ENCODE peak calls at places on chromosome 15, in four cellular contexts. One of them, this sample, is unnamed.

GRCh38 chr15:95085056-95085455 is 853.7 kb downstream of the MCTP2 start:
- DNase-seq in left ventricle myocardium inferior: no peak
- DNase-seq in hepatocyte: peak; percentile 28
- DNase-seq in GM06990: no peak
- DNase-seq in this sample: no peak

GRCh38 chr15:78987891-78988360 is 43.1 kb upstream of the CTSH start:
- DNase-seq in left ventricle myocardium inferior: no peak
- DNase-seq in hepatocyte: no peak
- DNase-seq in GM06990: no peak
- DNase-seq in this sample: no peak

GRCh38 chr15:57272770-57273357 is 103.4 kb upstream of the CGNL1 start:
- DNase-seq in hepatocyte: no peak
- DNase-seq in left ventricle myocardium inferior: no peak
- DNase-seq in GM06990: no peak
- DNase-seq in this sample: no peak

GRCh38 chr15:45021331-45021730 is 1.7 kb upstream of the SORD start:
- DNase-seq in hepatocyte: no peak
- DNase-seq in left ventricle myocardium inferior: no peak
- DNase-seq in GM06990: no peak
- DNase-seq in this sample: no peak

GRCh38 chr15:22780267-22780666 is 6.2 kb upstream of the NIPA1 start:
- DNase-seq in left ventricle myocardium inferior: no peak
- DNase-seq in hepatocyte: no peak
- DNase-seq in GM06990: peak; percentile 75
- DNase-seq in this sample: no peak

GRCh38 chr15:55003900-55004879 is 192.6 kb downstream of the RSL24D1 start:
- DNase-seq in left ventricle myocardium inferior: no peak
- DNase-seq in GM06990: no peak
- DNase-seq in hepatocyte: no peak
- DNase-seq in this sample: no peak

GRCh38 chr15:77869021-77869895 is 208.3 kb downstream of the TBC1D2B start:
- DNase-seq in left ventricle myocardium inferior: peak; percentile 3
- DNase-seq in hepatocyte: no peak
- DNase-seq in GM06990: no peak
- DNase-seq in this sample: no peak

GRCh38 chr15:83475551-83475950 is 28.4 kb downstream of the SH3GL3 start:
- DNase-seq in GM06990: no peak
- DNase-seq in left ventricle myocardium inferior: no peak
- DNase-seq in hepatocyte: no peak
- DNase-seq in this sample: no peak

GRCh38 chr15:69482686-69483256 is 30.2 kb downstream of the RPLP1 start:
- DNase-seq in GM06990: no peak
- DNase-seq in hepatocyte: no peak
- DNase-seq in left ventricle myocardium inferior: no peak
- DNase-seq in this sample: no peak

GRCh38 chr15:69299451-69300128 is 878 bp downstream of the PAQR5 start:
- DNase-seq in hepatocyte: no peak
- DNase-seq in left ventricle myocardium inferior: no peak
- DNase-seq in GM06990: no peak
- DNase-seq in this sample: no peak

GRCh38 chr15:48010321-48010720 is 110.5 kb upstream of the SLC24A5 start:
- DNase-seq in left ventricle myocardium inferior: no peak
- DNase-seq in hepatocyte: no peak
- DNase-seq in GM06990: no peak
- DNase-seq in this sample: no peak

GRCh38 chr15:92224843-92225242 is 168.8 kb upstream of the ST8SIA2 start:
- DNase-seq in hepatocyte: no peak
- DNase-seq in left ventricle myocardium inferior: no peak
- DNase-seq in GM06990: no peak
- DNase-seq in this sample: no peak

GRCh38 chr15:51004103-51004536 is 90.6 kb downstream of the TNFAIP8L3 start:
- DNase-seq in hepatocyte: peak; percentile 36
- DNase-seq in GM06990: no peak
- DNase-seq in left ventricle myocardium inferior: no peak
- DNase-seq in this sample: no peak

GRCh38 chr15:40252438-40253178 is 13.7 kb downstream of the PAK6 start:
- DNase-seq in left ventricle myocardium inferior: peak; percentile 40
- DNase-seq in hepatocyte: peak; percentile 58
- DNase-seq in GM06990: peak; percentile 53
- DNase-seq in this sample: no peak

GRCh38 chr15:60568883-60569495 is 90.0 kb upstream of the ICE2 start:
- DNase-seq in left ventricle myocardium inferior: no peak
- DNase-seq in hepatocyte: no peak
- DNase-seq in GM06990: no peak
- DNase-seq in this sample: no peak

GRCh38 chr15:76979331-76979925 is 15.5 kb upstream of the PSTPIP1 start:
- DNase-seq in GM06990: no peak
- DNase-seq in hepatocyte: no peak
- DNase-seq in left ventricle myocardium inferior: no peak
- DNase-seq in this sample: no peak

GRCh38 chr15:95559875-95560394 is 770.6 kb upstream of the NR2F2 start:
- DNase-seq in left ventricle myocardium inferior: no peak
- DNase-seq in GM06990: no peak
- DNase-seq in hepatocyte: peak; percentile 79
- DNase-seq in this sample: no peak

GRCh38 chr15:84881520-84881830 is 3.0 kb upstream of the SLC28A1 start:
- DNase-seq in left ventricle myocardium inferior: no peak
- DNase-seq in hepatocyte: no peak
- DNase-seq in GM06990: no peak
- DNase-seq in this sample: no peak

GRCh38 chr15:56074866-56075265 is 81.5 kb upstream of the NEDD4 start:
- DNase-seq in left ventricle myocardium inferior: no peak
- DNase-seq in GM06990: no peak
- DNase-seq in hepatocyte: no peak
- DNase-seq in this sample: no peak

GRCh38 chr15:98231696-98232440 is 271.4 kb downstream of the ARRDC4 start:
- DNase-seq in left ventricle myocardium inferior: no peak
- DNase-seq in hepatocyte: no peak
- DNase-seq in GM06990: no peak
- DNase-seq in this sample: no peak

GRCh38 chr15:83565133-83565532 is 88.8 kb upstream of the ADAMTSL3 start:
- DNase-seq in GM06990: no peak
- DNase-seq in left ventricle myocardium inferior: no peak
- DNase-seq in hepatocyte: no peak
- DNase-seq in this sample: no peak

GRCh38 chr15:76149291-76149910 is 89.6 kb downstream of the TMEM266 start:
- DNase-seq in GM06990: no peak
- DNase-seq in hepatocyte: no peak
- DNase-seq in left ventricle myocardium inferior: no peak
- DNase-seq in this sample: no peak

GRCh38 chr15:101391431-101391830 is 96.4 kb upstream of the SNRPA1 start:
- DNase-seq in GM06990: no peak
- DNase-seq in left ventricle myocardium inferior: no peak
- DNase-seq in hepatocyte: no peak
- DNase-seq in this sample: no peak

GRCh38 chr15:41544650-41545015 is 576 bp upstream of the RPAP1 start:
- DNase-seq in hepatocyte: no peak
- DNase-seq in left ventricle myocardium inferior: peak; percentile 33
- DNase-seq in GM06990: no peak
- DNase-seq in this sample: no peak

GRCh38 chr15:41955100-41955499 is 17.3 kb downstream of the EHD4 start:
- DNase-seq in left ventricle myocardium inferior: no peak
- DNase-seq in hepatocyte: no peak
- DNase-seq in GM06990: no peak
- DNase-seq in this sample: no peak

GRCh38 chr15:78842519-78842918 is 30.2 kb upstream of the MORF4L1 start:
- DNase-seq in GM06990: peak; percentile 52
- DNase-seq in left ventricle myocardium inferior: no peak
- DNase-seq in hepatocyte: no peak
- DNase-seq in this sample: no peak

GRCh38 chr15:56832125-56832524 is 86.3 kb upstream of the TCF12 start:
- DNase-seq in GM06990: no peak
- DNase-seq in left ventricle myocardium inferior: peak; percentile 49
- DNase-seq in hepatocyte: peak; percentile 10
- DNase-seq in this sample: no peak

GRCh38 chr15:40957581-40958051 is 4.3 kb downstream of the CHAC1 start:
- DNase-seq in GM06990: no peak
- DNase-seq in hepatocyte: no peak
- DNase-seq in left ventricle myocardium inferior: peak; percentile 68
- DNase-seq in this sample: no peak

GRCh38 chr15:99211926-99212325 is 37.5 kb downstream of the TTC23 start:
- DNase-seq in hepatocyte: peak; percentile 13
- DNase-seq in left ventricle myocardium inferior: no peak
- DNase-seq in GM06990: no peak
- DNase-seq in this sample: no peak

GRCh38 chr15:77696006-77696631 is 63.4 kb upstream of the LINGO1 start:
- DNase-seq in GM06990: no peak
- DNase-seq in hepatocyte: no peak
- DNase-seq in left ventricle myocardium inferior: no peak
- DNase-seq in this sample: no peak

GRCh38 chr15:99720533-99720932 is 12.7 kb downstream of the LYSMD4 start:
- DNase-seq in hepatocyte: no peak
- DNase-seq in GM06990: no peak
- DNase-seq in left ventricle myocardium inferior: no peak
- DNase-seq in this sample: no peak

GRCh38 chr15:27671794-27672438 is 427.2 kb downstream of the OCA2 start:
- DNase-seq in left ventricle myocardium inferior: no peak
- DNase-seq in GM06990: no peak
- DNase-seq in hepatocyte: no peak
- DNase-seq in this sample: no peak

DNA sequence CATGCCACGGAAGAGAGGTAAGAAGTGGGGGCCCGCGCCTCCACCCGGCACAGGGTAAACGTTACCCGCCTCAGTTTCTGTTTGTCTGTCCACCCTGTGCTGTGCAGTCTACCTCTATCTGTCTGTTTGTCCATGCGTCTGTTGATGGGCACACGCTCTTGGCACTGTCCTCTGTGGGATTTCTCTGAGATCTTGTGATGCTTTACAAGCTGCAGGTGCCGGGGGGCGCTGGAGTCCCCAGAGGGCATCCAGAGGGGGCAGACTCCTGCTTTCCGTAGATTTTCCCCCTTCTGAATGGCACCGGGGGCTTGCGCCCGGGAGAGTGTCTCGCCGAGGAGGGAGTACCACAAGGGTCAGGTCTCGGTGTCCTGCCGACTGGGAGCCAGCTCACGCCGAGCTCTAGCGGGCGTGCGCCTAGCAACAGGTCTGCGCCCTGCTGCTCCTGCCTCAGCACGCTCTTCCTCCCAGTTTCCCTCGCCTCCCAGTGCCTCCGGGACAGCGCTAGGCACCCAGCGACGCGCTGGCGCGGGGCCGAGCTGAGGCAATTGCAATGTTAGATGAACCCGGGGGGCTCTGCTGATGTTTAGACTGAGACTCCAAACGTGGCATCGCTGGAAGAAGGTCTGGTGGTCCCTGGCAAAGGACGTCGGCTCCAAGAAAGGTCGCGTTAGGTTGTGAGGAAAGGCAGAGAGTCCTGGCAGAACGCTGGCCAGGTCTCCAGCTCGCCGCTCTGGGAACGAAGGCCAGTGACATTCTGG is 667 bp downstream of the CEMIP start:
- DNase-seq in GM06990: peak; percentile 18
- DNase-seq in hepatocyte: peak; percentile 49
- DNase-seq in left ventricle myocardium inferior: no peak
- DNase-seq in this sample: no peak
- H3K27me3 ChIP-seq in GM06990: peaks cover 2% of the 10 kb centered on the region
- H3K27me3 ChIP-seq in hepatocyte: peaks cover 35% of the 10 kb centered on the region
- H3K27me3 ChIP-seq in left ventricle myocardium inferior: peaks cover 75% of the 10 kb centered on the region
- H3K27me3 ChIP-seq in this sample: peaks cover 31% of the 10 kb centered on the region

DNA sequence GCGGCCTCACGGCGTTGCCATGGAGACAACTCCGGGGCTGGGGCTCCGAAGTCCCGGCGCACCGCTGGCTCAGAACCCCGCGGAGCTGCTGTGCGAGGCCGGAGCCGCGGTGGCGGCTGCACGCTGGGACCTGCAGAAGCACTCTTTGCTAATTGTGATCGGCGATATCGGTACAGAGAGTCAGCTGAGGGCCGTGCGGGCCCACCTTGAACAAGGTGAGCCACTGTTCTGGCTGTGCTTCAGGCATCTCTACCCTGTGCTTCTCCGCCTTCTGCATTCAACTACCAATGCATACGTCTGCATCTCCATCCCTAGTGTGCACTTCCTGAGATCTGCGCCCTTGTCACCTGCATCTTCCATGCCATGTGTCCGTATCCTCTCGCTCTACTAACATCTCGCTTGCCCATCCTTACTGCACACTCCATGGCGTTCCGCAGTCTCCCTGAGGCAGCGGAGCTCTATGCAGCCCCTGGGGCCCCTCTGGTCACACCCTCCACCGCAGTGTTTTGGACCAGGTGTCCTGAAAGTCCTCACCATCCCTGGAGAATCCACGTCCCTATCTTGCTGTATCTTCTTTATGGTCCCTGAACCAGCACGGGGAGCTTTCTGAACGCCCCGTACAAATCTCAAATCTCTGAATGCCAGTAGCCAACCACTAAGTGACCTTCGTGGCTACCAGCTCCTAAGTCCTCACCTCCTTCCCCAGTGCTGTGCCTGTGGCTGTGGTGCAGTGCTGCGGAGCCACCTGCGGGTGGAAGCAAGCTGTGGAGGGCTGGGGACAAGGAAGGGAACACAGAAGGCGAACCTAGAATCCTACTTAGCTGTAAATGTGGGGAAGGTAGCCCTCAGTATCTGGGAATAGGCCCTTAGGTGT is 6.2 kb upstream of the MAP1A start:
- DNase-seq in hepatocyte: peak; percentile 49
- DNase-seq in left ventricle myocardium inferior: no peak
- DNase-seq in GM06990: no peak
- DNase-seq in this sample: no peak
- TF ChIP-seq CTCF in hepatocyte: peak; percentile 26
- TF ChIP-seq CTCF in left ventricle myocardium inferior: peak; percentile 28
- TF ChIP-seq CTCF in GM06990: peak; percentile 23
- TF ChIP-seq CTCF in this sample: peak; percentile 70

DNA sequence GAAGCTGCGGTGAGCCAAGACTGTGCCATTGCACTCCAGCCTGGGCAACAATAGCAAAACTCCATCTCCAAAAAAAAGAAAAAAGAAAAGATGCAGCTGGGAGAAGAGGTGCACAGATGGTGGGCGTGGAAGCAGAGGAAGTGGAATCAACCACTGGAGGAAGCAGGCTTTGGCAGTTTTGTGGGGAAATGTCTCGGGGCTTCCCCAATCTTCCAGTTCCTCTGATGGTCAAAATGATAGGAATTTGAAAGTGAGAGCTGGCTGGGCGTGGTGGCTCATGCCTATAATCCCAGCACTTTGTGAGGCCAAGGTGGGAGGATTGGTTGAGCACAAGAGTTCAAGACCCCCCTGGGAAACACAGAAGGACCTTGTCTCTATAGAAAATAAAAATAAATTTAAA is 48.1 kb upstream of the SMAD3 start:
- DNase-seq in left ventricle myocardium inferior: no peak
- DNase-seq in hepatocyte: no peak
- DNase-seq in GM06990: no peak
- DNase-seq in this sample: no peak
- H3K27me3 ChIP-seq in left ventricle myocardium inferior: no peaks in the 10 kb centered on the region
- H3K27me3 ChIP-seq in hepatocyte: no peaks in the 10 kb centered on the region
- H3K27me3 ChIP-seq in GM06990: no peaks in the 10 kb centered on the region
- H3K27me3 ChIP-seq in this sample: no peaks in the 10 kb centered on the region

GRCh38 chr15:29821416-29822099 is 710 bp downstream of the TJP1 start:
- DNase-seq in GM06990: no peak
- DNase-seq in left ventricle myocardium inferior: peak; percentile 75
- DNase-seq in hepatocyte: peak; percentile 92
- DNase-seq in this sample: no peak
- TF ChIP-seq CTCF in GM06990: no peak
- TF ChIP-seq CTCF in left ventricle myocardium inferior: peak; percentile 47
- TF ChIP-seq CTCF in hepatocyte: peak; percentile 28
- TF ChIP-seq CTCF in this sample: peak; percentile 17

GRCh38 chr15:87736921-87737389 is 519.6 kb downstream of the NTRK3 start:
- DNase-seq in GM06990: no peak
- DNase-seq in left ventricle myocardium inferior: no peak
- DNase-seq in hepatocyte: no peak
- DNase-seq in this sample: no peak
- H3K27me3 ChIP-seq in GM06990: no peaks in the 10 kb centered on the region
- H3K27me3 ChIP-seq in left ventricle myocardium inferior: peaks cover 4% of the 10 kb centered on the region
- H3K27me3 ChIP-seq in hepatocyte: no peaks in the 10 kb centered on the region
- H3K27me3 ChIP-seq in this sample: no peaks in the 10 kb centered on the region

This sample was measured in Panc1.